ENCODE peak calls at places on chromosomes 5 and 9, in five cellular contexts. C is SK-N-SH, G is K562, P is HepG2, A is GM12878. Q is an unnamed sample.

GRCh38 chr5:12920527-12920926 is 1016.3 kb upstream of the CTNND2 start:
- DNase-seq in A (no peak), C (no peak), P (no peak), G (no peak), Q (no peak)

GRCh38 chr5:173706700-173707099 is 90.2 kb upstream of the BOD1 start:
- DNase-seq in A (no peak), C (no peak), P (no peak), G (no peak), Q (no peak)

GRCh38 chr9:116156621-116157314 is 3.2 kb downstream of the PAPPA start:
- DNase-seq in P (no peak), C (peak), A (no peak), G (no peak), Q (peak)

GRCh38 chr5:67493676-67494075 is 297.1 kb upstream of the CD180 start:
- DNase-seq in G (no peak), A (no peak), P (peak), C (peak), Q (peak)

GRCh38 chr9:86242012-86242411 is 17.4 kb downstream of the C9orf153 start:
- DNase-seq in P (no peak), G (no peak), C (no peak), A (no peak), Q (no peak)

GRCh38 chr5:52787600-52788504 is at the start of the genes ITGA1 and PELO:
- DNase-seq in G (no peak), C (peak), A (no peak), P (peak), Q (peak)

GRCh38 chr5:143108498-143109128 is 294.9 kb downstream of the NR3C1 start:
- DNase-seq in G (no peak), P (peak), A (no peak), C (no peak), Q (no peak)

GRCh38 chr5:153456993-153457392 is 33.5 kb upstream of the GRIA1 start:
- DNase-seq in C (no peak), G (no peak), A (no peak), P (no peak), Q (no peak)

GRCh38 chr5:10689391-10690081 is 71.5 kb downstream of the DAP start:
- DNase-seq in P (no peak), A (no peak), C (peak), G (peak), Q (peak)

GRCh38 chr5:133686566-133686965 is 74.2 kb upstream of the FSTL4 start:
- DNase-seq in A (no peak), C (no peak), G (no peak), P (no peak), Q (no peak)

GRCh38 chr9:5438301-5439162 is 807 bp upstream of the PLGRKT start:
- DNase-seq in G (no peak), P (no peak), C (no peak), A (peak), Q (no peak)

GRCh38 chr5:106755066-106755465 is 915.7 kb downstream of the EFNA5 start:
- DNase-seq in G (no peak), P (no peak), C (no peak), A (no peak), Q (no peak)

DNA sequence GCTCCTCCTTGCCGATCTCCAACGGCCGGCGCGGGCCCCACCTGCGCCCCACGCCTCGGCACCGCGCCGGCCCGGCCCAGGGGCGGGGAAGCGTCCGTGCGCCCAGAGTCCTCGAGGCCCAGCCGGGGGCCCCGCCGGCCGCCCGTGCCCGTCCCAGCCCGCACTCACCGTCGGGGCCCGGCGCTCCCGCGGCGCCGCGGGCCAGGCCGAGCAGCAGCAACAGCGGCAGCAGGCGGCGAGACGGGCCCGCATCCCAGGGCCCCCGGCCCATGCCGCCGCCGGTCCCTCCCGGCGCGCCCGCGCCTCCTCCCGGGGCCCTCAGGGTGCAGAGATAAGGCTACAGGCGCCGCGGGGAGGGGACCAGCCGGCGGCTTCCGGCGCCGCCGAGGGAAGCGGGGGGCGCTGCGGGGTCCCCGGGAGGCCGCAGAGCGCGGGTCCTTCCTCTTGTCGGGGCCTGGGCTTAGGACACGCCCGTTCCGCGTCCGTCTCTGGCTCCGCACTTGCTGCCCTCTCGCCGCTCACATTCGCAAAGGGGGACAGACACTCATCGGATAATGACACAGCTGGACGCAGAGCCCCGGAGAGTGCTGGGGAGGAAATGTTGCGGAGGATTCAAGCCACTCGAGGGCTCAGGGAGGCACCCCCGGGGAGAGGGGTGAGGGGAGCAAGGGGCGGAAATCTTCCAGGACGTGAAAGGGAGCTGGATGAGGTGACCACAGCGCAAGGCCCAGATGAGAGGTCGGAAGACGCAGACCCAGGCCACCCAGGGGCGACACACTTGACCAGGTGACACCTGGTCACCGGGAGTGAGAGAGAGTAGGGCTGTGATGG is at the start of gene SUSD1:
- DNase-seq in G (peak), P (peak), A (no peak), C (peak), Q (peak)
- TF ChIP-seq FOXM1 in G (no peak), P (no peak), A (no peak), C (no peak), Q (no peak)

GRCh38 chr9:19137282-19137681 is 10.0 kb upstream of the PLIN2 start:
- DNase-seq in P (no peak), A (no peak), G (no peak), C (no peak), Q (no peak)
- TF ChIP-seq FOXM1 in P (no peak), A (no peak), G (no peak), C (no peak), Q (no peak)

GRCh38 chr5:33781286-33781685 is 110.5 kb downstream of the ADAMTS12 start:
- DNase-seq in P (no peak), C (peak), A (no peak), G (no peak), Q (no peak)
- TF ChIP-seq FOXM1 in P (no peak), C (no peak), A (no peak), G (no peak), Q (no peak)

GRCh38 chr5:56837386-56837785 is 22.0 kb downstream of the MAP3K1 start:
- DNase-seq in G (no peak), C (no peak), P (no peak), A (no peak), Q (no peak)

GRCh38 chr5:56837956-56838355 is 22.6 kb downstream of the MAP3K1 start:
- DNase-seq in C (no peak), G (no peak), P (no peak), A (no peak), Q (no peak)

GRCh38 chr5:56839062-56839461 is 23.7 kb downstream of the MAP3K1 start:
- DNase-seq in G (no peak), A (no peak), C (no peak), P (no peak), Q (no peak)

GRCh38 chr5:56840597-56840996 is 25.2 kb downstream of the MAP3K1 start:
- DNase-seq in C (no peak), P (no peak), A (peak), G (no peak), Q (no peak)

GRCh38 chr5:56838409-56839039 is 23.2 kb downstream of the MAP3K1 start:
- DNase-seq in G (no peak), A (peak), C (no peak), P (peak), Q (no peak)
- TF ChIP-seq FOXM1 in G (no peak), A (no peak), C (peak), P (no peak), Q (no peak)

GRCh38 chr9:16532272-16532671 is 338.2 kb downstream of the BNC2 start:
- DNase-seq in C (no peak), A (no peak), G (no peak), P (no peak), Q (no peak)

GRCh38 chr9:16535555-16535954 is 334.9 kb downstream of the BNC2 start:
- DNase-seq in P (no peak), C (no peak), A (no peak), G (no peak), Q (no peak)

GRCh38 chr9:16532681-16533450 is 337.6 kb downstream of the BNC2 start:
- DNase-seq in G (no peak), P (no peak), C (no peak), A (no peak), Q (no peak)

GRCh38 chr9:16526380-16526779 is 344.1 kb downstream of the BNC2 start:
- DNase-seq in P (no peak), C (no peak), A (no peak), G (no peak), Q (no peak)

GRCh38 chr9:16530669-16531461 is 339.6 kb downstream of the BNC2 start:
- DNase-seq in G (no peak), C (no peak), P (no peak), A (no peak), Q (no peak)
- TF ChIP-seq FOXM1 in G (no peak), C (no peak), P (no peak), A (no peak), Q (no peak)

GRCh38 chr9:32580631-32581300 is 7.8 kb upstream of the NDUFB6 start:
- DNase-seq in G (no peak), P (peak), C (no peak), A (no peak), Q (no peak)
- TF ChIP-seq FOXM1 in G (no peak), P (no peak), C (no peak), A (no peak), Q (no peak)

DNA sequence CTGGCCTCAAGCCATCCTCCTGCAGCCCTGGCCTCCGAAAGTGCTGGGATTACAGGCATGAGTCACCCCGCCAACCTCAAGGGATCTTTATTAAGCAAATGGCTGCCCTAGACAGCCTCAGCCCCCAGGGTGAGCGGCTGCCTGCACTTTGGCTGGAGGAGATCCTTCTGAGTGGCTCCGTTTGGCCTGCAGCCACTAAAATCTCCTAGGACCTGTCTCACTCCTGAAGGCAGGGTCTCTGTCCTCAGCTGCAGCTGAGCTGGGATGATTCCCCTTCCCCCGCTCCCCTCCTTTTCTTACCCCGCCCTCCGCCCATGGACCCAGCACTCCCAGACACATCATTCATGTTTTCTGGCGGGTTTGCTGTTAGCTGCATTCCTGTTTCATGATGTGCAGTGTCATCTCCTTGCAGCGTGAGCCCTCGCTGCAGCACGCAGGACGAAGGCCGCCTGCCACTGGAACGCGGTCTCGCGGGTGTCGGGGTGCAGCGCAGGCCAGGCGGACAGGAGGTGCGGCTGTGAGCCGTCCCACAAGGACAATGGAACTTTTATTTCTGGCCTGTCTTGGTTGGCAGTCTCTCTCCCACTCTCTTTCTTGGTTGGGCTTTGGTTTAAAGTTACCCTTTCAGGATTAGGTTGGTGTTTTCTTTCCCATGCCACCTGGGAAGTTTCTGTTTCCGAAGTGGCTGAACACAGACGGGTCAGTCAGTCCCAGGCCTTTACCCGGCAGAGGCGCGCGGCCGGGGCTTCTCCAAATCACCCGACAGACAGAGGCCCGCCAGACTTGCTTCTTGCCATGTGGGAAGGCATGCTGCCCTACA is 137.1 kb downstream of the FOXD1 start:
- DNase-seq in G (no peak), C (no peak), P (no peak), A (no peak), Q (peak)
- TF ChIP-seq FOXM1 in G (no peak), C (no peak), P (no peak), A (no peak), Q (no peak)

GRCh38 chr5:179154346-179154990 is 94.3 kb downstream of the ZNF354C start:
- DNase-seq in G (no peak), C (no peak), A (no peak), P (no peak), Q (no peak)
- TF ChIP-seq FOXM1 in G (no peak), C (no peak), A (no peak), P (no peak), Q (no peak)

GRCh38 chr5:929596-929995 is 36.9 kb downstream of the TRIP13 start:
- DNase-seq in A (no peak), G (no peak), C (no peak), P (no peak), Q (no peak)
- TF ChIP-seq FOXM1 in A (no peak), G (no peak), C (no peak), P (no peak), Q (no peak)

GRCh38 chr9:91515074-91515687 is 91.5 kb upstream of the NFIL3 start:
- DNase-seq in P (no peak), A (peak), G (peak), C (no peak), Q (peak)
- TF ChIP-seq FOXM1 in P (no peak), A (no peak), G (no peak), C (no peak), Q (no peak)

Q was measured in HEK293T.